ENCODE peak calls at places on chromosomes 5 and 9, in eight cellular contexts. E, M, Y, N, J, B, Z and T are unnamed samples.

GRCh38 chr9:37836386-37836785 is 35.8 kb downstream of the DCAF10 start:
- DNase-seq in E (no peak), M (no peak), Y (no peak), J (no peak), Z (no peak), N (no peak), B (no peak), T (no peak)

GRCh38 chr5:14410942-14411258 is 170.7 kb upstream of the OTULINL start:
- DNase-seq in E (no peak), Z (no peak), N (no peak), M (no peak), B (no peak), J (no peak), Y (no peak), T (no peak)

GRCh38 chr5:78920604-78921003 is 64.5 kb downstream of the ARSB start:
- DNase-seq in J (no peak), Y (no peak), Z (no peak), N (no peak), E (peak; percentile 63), M (no peak), B (no peak), T (no peak)

GRCh38 chr9:86783884-86784283 is 163.4 kb downstream of the GAS1 start:
- DNase-seq in N (no peak), B (no peak), Z (no peak), J (no peak), Y (no peak), E (no peak), M (no peak), T (no peak)

GRCh38 chr5:45697211-45697610 is 1.0 kb upstream of the HCN1 start:
- DNase-seq in Y (no peak), M (no peak), N (no peak), Z (no peak), B (no peak), E (no peak), J (no peak), T (no peak)

GRCh38 chr5:889075-889710 is 3.4 kb downstream of the BRD9 start:
- DNase-seq in N (no peak), E (no peak), M (no peak), Z (no peak), Y (no peak), J (no peak), B (no peak), T (no peak)

GRCh38 chr5:146794326-146795029 is 84.1 kb downstream of the PPP2R2B start:
- DNase-seq in Y (no peak), B (no peak), E (no peak), J (no peak), N (no peak), Z (no peak), M (no peak), T (no peak)

GRCh38 chr9:132723809-132724208 is 53.5 kb downstream of the GTF3C4 start:
- DNase-seq in E (no peak), Y (no peak), B (no peak), Z (no peak), J (no peak), N (no peak), M (no peak), T (no peak)

GRCh38 chr5:7926296-7926695 is 57.3 kb downstream of the MTRR start:
- DNase-seq in Z (no peak), E (peak; percentile 42), B (no peak), M (no peak), Y (no peak), J (no peak), N (no peak), T (no peak)

GRCh38 chr9:134970719-134971118 is 53.0 kb upstream of the FCN1 start:
- DNase-seq in M (no peak), N (no peak), J (no peak), E (no peak), Z (no peak), B (no peak), Y (no peak), T (no peak)

GRCh38 chr9:134066546-134066922 is 1.3 kb downstream of the BRD3 start:
- DNase-seq in Z (no peak), J (no peak), Y (no peak), E (peak; percentile 30), M (no peak), B (no peak), N (no peak), T (no peak)

GRCh38 chr5:88660947-88661869 is 221.8 kb downstream of the MEF2C start:
- DNase-seq in Y (peak; percentile 59), M (no peak), J (peak; percentile 95), B (peak; percentile 60), E (peak; percentile 94), Z (peak; percentile 93), N (peak; percentile 91), T (no peak)

GRCh38 chr9:134099123-134099761 is 31.4 kb upstream of the BRD3 start:
- DNase-seq in E (peak; percentile 17), Z (peak; percentile 14), M (peak; percentile 56), Y (no peak), J (no peak), N (no peak), B (peak; percentile 60), T (no peak)

GRCh38 chr5:133806847-133807246 is 161.6 kb downstream of the C5orf15 start:
- DNase-seq in J (no peak), N (no peak), E (no peak), Y (no peak), M (no peak), Z (no peak), B (no peak), T (no peak)

GRCh38 chr9:72200452-72200851 is 51.2 kb downstream of the GDA start:
- DNase-seq in E (no peak), Y (no peak), N (no peak), M (no peak), Z (no peak), B (no peak), J (no peak), T (no peak)

GRCh38 chr9:113548221-113549041 is 84.9 kb downstream of the RGS3 start:
- DNase-seq in Y (peak; percentile 61), M (no peak), E (peak; percentile 82), Z (no peak), B (peak; percentile 61), N (no peak), J (no peak), T (no peak)

GRCh38 chr5:139850423-139851016 is 54.9 kb downstream of the PSD2 start:
- DNase-seq in Z (no peak), M (no peak), E (no peak), J (no peak), N (no peak), B (no peak), Y (peak; percentile 65), T (no peak)

GRCh38 chr5:143262393-143263174 is 140.9 kb downstream of the NR3C1 start:
- DNase-seq in J (no peak), B (no peak), Y (no peak), M (no peak), E (no peak), Z (no peak), N (no peak), T (no peak)

GRCh38 chr9:129586241-129586640 is 34.7 kb downstream of the C9orf50 start:
- DNase-seq in N (no peak), J (no peak), M (no peak), Y (no peak), Z (no peak), B (no peak), E (no peak), T (no peak)

GRCh38 chr9:124098141-124098905 is 86.8 kb downstream of the LHX2 start:
- DNase-seq in M (no peak), J (no peak), B (no peak), N (no peak), Z (no peak), E (no peak), Y (no peak), T (no peak)

GRCh38 chr5:66327008-66327407 is 182.9 kb downstream of the SREK1 start:
- DNase-seq in Y (no peak), N (no peak), E (no peak), J (no peak), Z (no peak), M (no peak), B (no peak), T (no peak)

GRCh38 chr5:10567781-10568321 is 4.0 kb downstream of the ANKRD33B start:
- DNase-seq in J (no peak), M (no peak), N (no peak), E (peak; percentile 61), Y (no peak), B (no peak), Z (no peak), T (no peak)

GRCh38 chr5:31753700-31754461 is 115.0 kb downstream of the PDZD2 start:
- DNase-seq in N (no peak), Y (no peak), J (no peak), E (no peak), B (no peak), Z (no peak), M (no peak), T (no peak)
- TF ChIP-seq CTCF in N (no peak), Y (no peak), J (no peak), E (no peak), B (no peak), Z (no peak), M (no peak), T (no peak)

DNA sequence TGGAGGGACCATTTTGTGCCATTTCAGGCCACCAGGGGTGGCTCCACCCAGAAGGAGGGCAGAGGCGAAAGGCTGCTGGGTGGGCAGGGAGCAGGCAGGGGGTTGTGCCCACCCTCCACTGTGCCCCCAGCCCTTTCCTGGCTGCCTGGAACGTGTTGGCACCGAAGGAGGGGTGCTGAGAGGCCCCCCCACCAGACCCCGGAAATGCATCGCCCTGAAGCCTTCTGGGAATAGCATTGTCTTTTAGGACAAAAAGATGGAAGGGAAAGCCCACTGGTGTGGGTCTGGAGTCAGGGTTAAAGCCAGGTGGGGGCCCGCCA is 5.1 kb downstream of the NOXA1 start:
- DNase-seq in Z (no peak), M (no peak), B (no peak), N (no peak), J (no peak), E (no peak), Y (no peak), T (no peak)
- TF ChIP-seq CTCF in Z (no peak), M (no peak), B (no peak), N (no peak), J (no peak), E (no peak), Y (no peak), T (no peak)

GRCh38 chr5:116361171-116361967 is 213.3 kb downstream of the SEMA6A start:
- DNase-seq in J (peak; percentile 74), N (peak; percentile 42), B (peak; percentile 69), Y (peak; percentile 35), E (peak; percentile 58), M (no peak), Z (peak; percentile 72), T (no peak)
- TF ChIP-seq CTCF in J (no peak), N (peak; percentile 39), B (no peak), Y (no peak), E (peak; percentile 35), M (no peak), Z (peak; percentile 16), T (no peak)

DNA sequence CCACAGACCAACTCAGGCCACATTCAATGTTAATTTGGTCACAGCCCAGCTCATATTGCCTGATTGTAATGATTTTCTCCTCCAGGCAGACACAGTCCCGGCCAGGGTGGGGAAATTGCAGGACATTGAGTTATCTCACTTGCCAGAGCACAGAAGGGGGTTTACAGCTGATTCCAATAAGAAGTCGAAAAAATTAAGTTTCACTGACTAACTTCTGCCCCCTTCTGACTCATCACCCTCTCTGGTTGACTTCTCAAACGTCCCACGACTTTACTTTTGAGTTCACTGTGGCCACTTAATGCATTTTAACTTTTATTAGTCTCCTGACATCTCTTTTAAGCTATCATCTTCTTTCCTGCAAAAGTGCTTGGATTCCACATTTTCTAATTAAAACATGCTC is 321.4 kb upstream of the WWC1 start:
- DNase-seq in N (no peak), B (no peak), E (no peak), Y (no peak), Z (no peak), J (no peak), M (no peak), T (no peak)
- TF ChIP-seq CTCF in N (no peak), B (no peak), E (no peak), Y (no peak), Z (no peak), J (no peak), M (no peak), T (no peak)

GRCh38 chr9:69200071-69200470 is 26.0 kb downstream of the TJP2 start:
- DNase-seq in J (no peak), Z (no peak), N (no peak), E (no peak), M (no peak), B (no peak), Y (peak; percentile 71), T (no peak)
- TF ChIP-seq CTCF in J (no peak), Z (no peak), N (no peak), E (peak; percentile 9), M (no peak), B (no peak), Y (no peak), T (no peak)